ENCODE peak calls at places on chromosomes 2 and 18, in nine cellular contexts. K, M, V, P, F, S, X, U and Q are unnamed samples.

GRCh38 chr18:26696318-26696717 is 148.0 kb upstream of the KCTD1 start:
- DNase-seq in F (no peak), X (no peak), U (no peak), S (no peak), V (peak; percentile 6), K (no peak), P (no peak), M (no peak), Q (no peak)

GRCh38 chr18:68500551-68500950 is 214.4 kb downstream of the TMX3 start:
- DNase-seq in K (no peak), F (no peak), U (no peak), X (no peak), P (no peak), S (no peak), M (no peak), V (no peak), Q (no peak)

GRCh38 chr2:218002792-218003191 is at the start of gene TNS1:
- DNase-seq in S (peak; percentile 48), X (no peak), F (no peak), M (no peak), V (peak; percentile 69), P (no peak), K (no peak), U (no peak), Q (no peak)

GRCh38 chr2:167890739-167891138 is 356.7 kb downstream of the STK39 start:
- DNase-seq in U (no peak), K (no peak), P (no peak), M (no peak), X (no peak), S (no peak), F (no peak), V (no peak), Q (no peak)

GRCh38 chr18:8951491-8951890 is 151.0 kb upstream of the NDUFV2 start:
- DNase-seq in X (no peak), P (no peak), S (no peak), V (no peak), F (no peak), M (no peak), K (no peak), U (no peak), Q (no peak)

GRCh38 chr2:231910771-231911170 is 15.4 kb downstream of the NPPC start:
- DNase-seq in S (no peak), U (no peak), F (no peak), V (no peak), M (no peak), X (no peak), P (no peak), K (no peak), Q (no peak)

GRCh38 chr2:70828115-70828514 is 7.5 kb downstream of the CD207 start:
- DNase-seq in M (no peak), V (no peak), F (peak; percentile 40), S (no peak), U (no peak), P (no peak), K (no peak), X (no peak), Q (no peak)

GRCh38 chr2:178800510-178800909 is 6.7 kb downstream of the TTN start:
- DNase-seq in V (no peak), X (no peak), F (no peak), K (no peak), S (no peak), M (no peak), P (no peak), U (no peak), Q (no peak)

GRCh38 chr2:3867451-3867850 is 164.1 kb downstream of the DCDC2C start:
- DNase-seq in X (no peak), M (no peak), V (no peak), K (no peak), P (no peak), F (no peak), S (no peak), U (no peak), Q (no peak)

GRCh38 chr2:103484906-103485305 is 723.1 kb downstream of the TMEM182 start:
- DNase-seq in K (no peak), F (no peak), U (no peak), X (no peak), M (no peak), V (no peak), S (no peak), P (no peak), Q (no peak)

GRCh38 chr2:7430421-7430868 is 513.2 kb downstream of the RNF144A start:
- DNase-seq in S (no peak), K (no peak), U (no peak), M (no peak), X (no peak), P (no peak), V (no peak), F (no peak), Q (no peak)

GRCh38 chr2:18262601-18263000 is 297.9 kb downstream of the RDH14 start:
- DNase-seq in M (no peak), F (no peak), P (no peak), K (no peak), V (no peak), X (no peak), U (no peak), S (no peak), Q (no peak)

GRCh38 chr18:26460449-26461091 is 87.8 kb downstream of the KCTD1 start:
- DNase-seq in K (no peak), U (peak; percentile 72), X (no peak), M (peak; percentile 55), V (peak; percentile 78), P (no peak), S (peak; percentile 17), F (no peak), Q (no peak)

GRCh38 chr2:196925445-196925767 is 1.1 kb downstream of the PGAP1 start:
- DNase-seq in V (peak; percentile 13), F (no peak), P (no peak), X (no peak), M (no peak), K (no peak), S (peak; percentile 3), U (no peak), Q (no peak)

DNA sequence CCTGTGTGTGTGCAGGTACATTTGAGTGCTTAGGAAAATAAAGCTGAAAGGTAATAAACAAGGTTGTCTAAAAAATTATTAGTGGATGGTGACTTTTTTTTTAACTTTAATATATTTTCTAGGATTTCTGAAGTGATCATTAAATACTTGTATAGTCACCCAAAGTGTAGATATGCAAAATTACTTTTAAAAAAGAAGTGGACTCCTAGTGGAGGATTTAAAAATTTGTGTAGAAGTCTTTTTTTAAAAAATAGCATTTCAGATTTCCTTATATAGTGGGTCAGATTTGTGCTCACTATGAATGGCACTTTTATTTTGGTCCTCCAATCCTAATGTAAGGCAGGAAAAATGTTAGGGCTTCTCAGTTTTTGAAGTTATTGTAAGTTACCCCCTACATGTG is 3.9 kb downstream of the GORASP2 start:
- DNase-seq in P (no peak), S (no peak), M (no peak), K (no peak), V (no peak), F (no peak), U (no peak), X (no peak), Q (no peak)
- TF ChIP-seq CTCF in P (no peak), S (peak; percentile 51), M (no peak), K (no peak), V (no peak), F (no peak), U (no peak), X (no peak), Q (peak; percentile 55)

GRCh38 chr18:62324917-62325805 is at the start of gene TNFRSF11A:
- DNase-seq in K (peak; percentile 39), F (peak; percentile 83), S (no peak), V (peak; percentile 12), U (peak; percentile 56), M (peak; percentile 61), P (peak; percentile 38), X (peak; percentile 80), Q (no peak)
- TF ChIP-seq CTCF in K (no peak), F (peak; percentile 10), S (peak; percentile 25), V (no peak), U (peak; percentile 74), M (peak; percentile 52), P (peak; percentile 61), X (no peak), Q (peak; percentile 62)

GRCh38 chr18:35463050-35463449 is 34.7 kb downstream of the INO80C start:
- DNase-seq in F (no peak), X (no peak), S (no peak), V (peak; percentile 78), P (no peak), M (peak; percentile 69), U (no peak), K (no peak), Q (no peak)

GRCh38 chr18:35463837-35464236 is 33.9 kb downstream of the INO80C start:
- DNase-seq in M (no peak), V (no peak), P (no peak), U (no peak), X (no peak), F (no peak), S (no peak), K (no peak), Q (no peak)

GRCh38 chr18:35466815-35467623 is 30.7 kb downstream of the INO80C start:
- DNase-seq in X (no peak), P (no peak), U (no peak), K (no peak), M (no peak), F (no peak), S (no peak), V (peak; percentile 51), Q (no peak)

GRCh38 chr18:35466334-35466733 is 31.4 kb downstream of the INO80C start:
- DNase-seq in M (no peak), F (no peak), K (no peak), X (no peak), V (no peak), U (no peak), P (no peak), S (no peak), Q (no peak)

DNA sequence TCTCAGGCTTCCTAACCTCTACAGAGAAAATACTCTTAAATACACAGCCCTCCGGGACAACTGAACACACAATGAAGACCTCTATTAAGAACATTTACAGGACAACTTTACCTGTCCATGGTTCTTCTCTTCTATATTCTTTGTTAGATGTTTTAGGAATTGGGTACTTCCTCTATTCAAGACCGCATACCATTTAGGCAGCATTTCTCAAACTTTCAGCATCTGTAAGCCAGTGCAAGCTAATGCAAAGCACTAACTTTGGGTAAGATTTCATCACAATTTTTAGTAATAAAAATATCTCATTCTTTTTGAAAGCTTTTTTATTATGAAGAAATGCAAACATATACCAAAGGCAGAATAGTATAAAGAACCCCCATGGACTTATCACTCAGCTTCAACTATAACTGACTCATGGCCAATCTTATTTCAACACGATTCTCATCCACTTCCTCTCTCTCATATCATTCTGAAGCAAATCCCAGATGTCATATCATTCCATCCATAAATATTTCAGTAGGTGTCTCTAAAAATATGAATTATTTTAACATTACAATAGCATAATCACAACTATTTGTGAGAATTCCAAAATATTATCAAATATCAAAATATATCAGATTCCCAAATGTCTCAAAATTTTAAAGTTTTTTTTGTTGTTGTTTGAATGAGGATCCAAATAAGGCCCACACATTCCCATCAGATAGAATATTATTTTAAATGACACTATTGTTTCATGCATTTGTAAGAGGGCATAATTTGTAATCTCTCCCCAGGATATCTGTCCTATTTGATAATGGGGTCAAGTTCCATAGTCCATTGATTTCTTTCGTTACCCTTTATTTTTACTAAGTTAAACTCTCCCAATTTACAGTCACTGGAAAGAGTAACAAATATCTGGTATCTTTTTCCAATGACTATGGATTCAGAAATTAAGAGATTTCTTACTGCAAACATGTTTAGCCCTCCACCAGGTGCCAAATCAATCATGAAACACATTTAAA is 32.7 kb downstream of the INO80C start:
- DNase-seq in V (no peak), M (no peak), F (no peak), X (no peak), U (no peak), S (no peak), P (no peak), K (no peak), Q (no peak)
- TF ChIP-seq CTCF in V (no peak), M (no peak), F (no peak), X (no peak), U (no peak), S (no peak), P (no peak), K (no peak), Q (no peak)

GRCh38 chr2:1140389-1141003 is 189.8 kb downstream of the SNTG2 start:
- DNase-seq in U (peak; percentile 45), K (no peak), X (no peak), P (peak; percentile 48), V (no peak), M (peak; percentile 26), S (no peak), F (no peak), Q (no peak)
- TF ChIP-seq CTCF in U (peak; percentile 87), K (peak; percentile 49), X (peak; percentile 92), P (peak; percentile 54), V (peak; percentile 76), M (peak; percentile 94), S (peak; percentile 87), F (peak; percentile 87), Q (peak; percentile 95)